ENCODE peak calls at places on chromosomes 3 and 15, in seven cellular contexts. One of them, this sample, is unnamed.

GRCh38 chr3:29141912-29142262 is 139.0 kb upstream of the RBMS3 start:
- DNase-seq in HTR-8/SVneo: no peak
- DNase-seq in NCI-H146: no peak
- DNase-seq in pons: no peak
- DNase-seq in activated CD4-positive, alpha-beta T cell treated with anti-CD3 and anti-CD28 coated beads, Interleukin-2, amount 10 ng/mL, durations not matched to agents 7 days and 5 days: no peak
- DNase-seq in stimulated activated CD8-positive, alpha-beta memory T cell treated with anti-CD3 and anti-CD28 coated beads, Interleukin-7, amount 100 ng/mL, for 1 hour: no peak
- DNase-seq in HEK293T: no peak
- DNase-seq in this sample: no peak

GRCh38 chr3:119796368-119796767 is 14.5 kb downstream of the NR1I2 start:
- DNase-seq in activated CD4-positive, alpha-beta T cell treated with anti-CD3 and anti-CD28 coated beads, Interleukin-2, amount 10 ng/mL, durations not matched to agents 7 days and 5 days: no peak
- DNase-seq in HTR-8/SVneo: no peak
- DNase-seq in NCI-H146: no peak
- DNase-seq in pons: no peak
- DNase-seq in stimulated activated CD8-positive, alpha-beta memory T cell treated with anti-CD3 and anti-CD28 coated beads, Interleukin-7, amount 100 ng/mL, for 1 hour: no peak
- DNase-seq in HEK293T: no peak
- DNase-seq in this sample: no peak

GRCh38 chr15:40930430-40931299 is 1.5 kb downstream of the DLL4 start:
- DNase-seq in activated CD4-positive, alpha-beta T cell treated with anti-CD3 and anti-CD28 coated beads, Interleukin-2, amount 10 ng/mL, durations not matched to agents 7 days and 5 days: peak; percentile 54
- DNase-seq in pons: no peak
- DNase-seq in HTR-8/SVneo: no peak
- DNase-seq in NCI-H146: peak; percentile 67
- DNase-seq in HEK293T: peak; percentile 45
- DNase-seq in stimulated activated CD8-positive, alpha-beta memory T cell treated with anti-CD3 and anti-CD28 coated beads, Interleukin-7, amount 100 ng/mL, for 1 hour: no peak
- DNase-seq in this sample: peak; percentile 82

GRCh38 chr3:189394599-189395121 is 222.9 kb downstream of the TPRG1 start:
- DNase-seq in HTR-8/SVneo: no peak
- DNase-seq in HEK293T: no peak
- DNase-seq in activated CD4-positive, alpha-beta T cell treated with anti-CD3 and anti-CD28 coated beads, Interleukin-2, amount 10 ng/mL, durations not matched to agents 7 days and 5 days: no peak
- DNase-seq in pons: no peak
- DNase-seq in stimulated activated CD8-positive, alpha-beta memory T cell treated with anti-CD3 and anti-CD28 coated beads, Interleukin-7, amount 100 ng/mL, for 1 hour: no peak
- DNase-seq in NCI-H146: peak; percentile 99
- DNase-seq in this sample: no peak

GRCh38 chr3:23314981-23315805 is 112.1 kb downstream of the UBE2E2 start:
- DNase-seq in activated CD4-positive, alpha-beta T cell treated with anti-CD3 and anti-CD28 coated beads, Interleukin-2, amount 10 ng/mL, durations not matched to agents 7 days and 5 days: no peak
- DNase-seq in stimulated activated CD8-positive, alpha-beta memory T cell treated with anti-CD3 and anti-CD28 coated beads, Interleukin-7, amount 100 ng/mL, for 1 hour: no peak
- DNase-seq in HTR-8/SVneo: no peak
- DNase-seq in NCI-H146: no peak
- DNase-seq in pons: no peak
- DNase-seq in HEK293T: no peak
- DNase-seq in this sample: no peak

GRCh38 chr3:13768453-13768852 is 111.4 kb downstream of the WNT7A start:
- DNase-seq in pons: no peak
- DNase-seq in activated CD4-positive, alpha-beta T cell treated with anti-CD3 and anti-CD28 coated beads, Interleukin-2, amount 10 ng/mL, durations not matched to agents 7 days and 5 days: no peak
- DNase-seq in NCI-H146: no peak
- DNase-seq in HEK293T: no peak
- DNase-seq in stimulated activated CD8-positive, alpha-beta memory T cell treated with anti-CD3 and anti-CD28 coated beads, Interleukin-7, amount 100 ng/mL, for 1 hour: no peak
- DNase-seq in HTR-8/SVneo: no peak
- DNase-seq in this sample: no peak

GRCh38 chr3:115086379-115086778 is 60.7 kb downstream of the ZBTB20 start:
- DNase-seq in stimulated activated CD8-positive, alpha-beta memory T cell treated with anti-CD3 and anti-CD28 coated beads, Interleukin-7, amount 100 ng/mL, for 1 hour: no peak
- DNase-seq in HEK293T: no peak
- DNase-seq in pons: peak; percentile 39
- DNase-seq in NCI-H146: no peak
- DNase-seq in HTR-8/SVneo: no peak
- DNase-seq in activated CD4-positive, alpha-beta T cell treated with anti-CD3 and anti-CD28 coated beads, Interleukin-2, amount 10 ng/mL, durations not matched to agents 7 days and 5 days: no peak
- DNase-seq in this sample: no peak

GRCh38 chr3:141797167-141797773 is 34.1 kb downstream of the GRK7 start:
- DNase-seq in stimulated activated CD8-positive, alpha-beta memory T cell treated with anti-CD3 and anti-CD28 coated beads, Interleukin-7, amount 100 ng/mL, for 1 hour: no peak
- DNase-seq in NCI-H146: peak; percentile 44
- DNase-seq in HTR-8/SVneo: no peak
- DNase-seq in pons: peak; percentile 40
- DNase-seq in activated CD4-positive, alpha-beta T cell treated with anti-CD3 and anti-CD28 coated beads, Interleukin-2, amount 10 ng/mL, durations not matched to agents 7 days and 5 days: peak; percentile 48
- DNase-seq in HEK293T: no peak
- DNase-seq in this sample: no peak